ENCODE peak calls at places on chromosome 16, in four cellular contexts. Z is hypothalamus; R is right lobe of liver; Y is activated naive CD8-positive, alpha-beta T cell treated with anti-CD3 and anti-CD28 coated beads for 36 hours. L is an unnamed sample.

GRCh38 chr16:77223184-77223583 is 24.0 kb downstream of the SYCE1L start:
- DNase-seq in R (no peak), Z (no peak), Y (peak; percentile 26), L (no peak)

GRCh38 chr16:75385507-75386152 is 47.7 kb downstream of the CFDP1 start:
- DNase-seq in Y (no peak), R (no peak), Z (no peak), L (no peak)

GRCh38 chr16:5328546-5328945 is 231.0 kb upstream of the EEF2KMT start:
- DNase-seq in R (no peak), Y (no peak), Z (no peak), L (no peak)

GRCh38 chr16:71894229-71894920 is 956 bp upstream of the IST1 start:
- DNase-seq in R (peak; percentile 53), Z (no peak), Y (peak; percentile 32), L (peak; percentile 77)

GRCh38 chr16:2507679-2508064 is 6.1 kb upstream of the ATP6V0C start:
- DNase-seq in R (no peak), Y (no peak), Z (no peak), L (peak; percentile 77)

GRCh38 chr16:72844225-72844920 is 203.6 kb downstream of the ZFHX3 start:
- DNase-seq in Z (no peak), R (no peak), Y (no peak), L (no peak)

GRCh38 chr16:85851034-85851780 is 47.8 kb upstream of the IRF8 start:
- DNase-seq in R (no peak), Z (no peak), Y (no peak), L (peak; percentile 26)

GRCh38 chr16:704047-704446 is 1.6 kb downstream of the FBXL16 start:
- DNase-seq in Z (no peak), R (no peak), Y (no peak), L (no peak)

GRCh38 chr16:20954574-20954973 is 54.0 kb downstream of the LYRM1 start:
- DNase-seq in R (no peak), Y (no peak), Z (no peak), L (no peak)

GRCh38 chr16:85847681-85848601 is 48.4 kb downstream of the COX4I1 start:
- DNase-seq in Y (no peak), R (peak; percentile 72), Z (no peak), L (peak; percentile 65)

GRCh38 chr16:87321336-87322107 is 4.3 kb upstream of the C16orf95 start:
- DNase-seq in R (no peak), Z (no peak), Y (no peak), L (peak; percentile 31)

GRCh38 chr16:88868974-88869672 is 2.7 kb upstream of the PABPN1L start:
- DNase-seq in Y (no peak), R (no peak), Z (no peak), L (no peak)

GRCh38 chr16:84501077-84501735 is 3.3 kb downstream of the MEAK7 start:
- DNase-seq in Y (no peak), R (no peak), Z (no peak), L (peak; percentile 81)

GRCh38 chr16:27450836-27451341 is 48.9 kb downstream of the IL21R start:
- DNase-seq in Y (peak; percentile 45), R (no peak), Z (no peak), L (no peak)

GRCh38 chr16:2148714-2149629 is 547 bp downstream of the RAB26 start:
- DNase-seq in R (no peak), Z (no peak), Y (peak; percentile 60), L (peak; percentile 81)

GRCh38 chr16:2874032-2874431 is 9.0 kb upstream of the FLYWCH2 start:
- DNase-seq in R (no peak), Z (no peak), Y (no peak), L (no peak)